ENCODE peak calls at places on chromosomes 12 and 14, in four cellular contexts. One of them, this sample, is unnamed.

GRCh38 chr12:55670213-55670730 is 33.6 kb downstream of the OR10P1 start:
- DNase-seq in PC-9: no peak
- DNase-seq in germinal center: no peak
- DNase-seq in NCI-H748 treated with DMSO at 0.1 percent for 48 hours: no peak
- DNase-seq in this sample: no peak

GRCh38 chr12:127455347-127456265 is 811.4 kb upstream of the TMEM132C start:
- DNase-seq in PC-9: no peak
- DNase-seq in germinal center: no peak
- DNase-seq in NCI-H748 treated with DMSO at 0.1 percent for 48 hours: no peak
- DNase-seq in this sample: no peak

GRCh38 chr12:49869816-49870500 is 27.1 kb upstream of the BCDIN3D start:
- DNase-seq in PC-9: no peak
- DNase-seq in germinal center: no peak
- DNase-seq in NCI-H748 treated with DMSO at 0.1 percent for 48 hours: no peak
- DNase-seq in this sample: peak; percentile 57

GRCh38 chr12:121918679-121919038 is 267 bp downstream of the CFAP251 start:
- DNase-seq in PC-9: no peak
- DNase-seq in germinal center: no peak
- DNase-seq in NCI-H748 treated with DMSO at 0.1 percent for 48 hours: no peak
- DNase-seq in this sample: no peak

GRCh38 chr12:10557329-10557728 is 51.6 kb downstream of the EIF2S3B start:
- DNase-seq in PC-9: no peak
- DNase-seq in germinal center: no peak
- DNase-seq in NCI-H748 treated with DMSO at 0.1 percent for 48 hours: no peak
- DNase-seq in this sample: no peak

GRCh38 chr14:56243110-56243509 is 124.9 kb downstream of the PELI2 start:
- DNase-seq in PC-9: no peak
- DNase-seq in germinal center: no peak
- DNase-seq in NCI-H748 treated with DMSO at 0.1 percent for 48 hours: no peak
- DNase-seq in this sample: no peak

GRCh38 chr14:25431211-25432076 is 381.5 kb upstream of the STXBP6 start:
- DNase-seq in PC-9: no peak
- DNase-seq in germinal center: no peak
- DNase-seq in NCI-H748 treated with DMSO at 0.1 percent for 48 hours: peak; percentile 37
- DNase-seq in this sample: no peak

GRCh38 chr12:106903241-106903950 is 52.3 kb upstream of the TMEM263 start:
- DNase-seq in PC-9: peak; percentile 70
- DNase-seq in germinal center: peak; percentile 85
- DNase-seq in NCI-H748 treated with DMSO at 0.1 percent for 48 hours: peak; percentile 81
- DNase-seq in this sample: peak; percentile 84

GRCh38 chr12:121787063-121787774 is 6.3 kb downstream of the RHOF start:
- DNase-seq in PC-9: no peak
- DNase-seq in germinal center: no peak
- DNase-seq in NCI-H748 treated with DMSO at 0.1 percent for 48 hours: no peak
- DNase-seq in this sample: no peak

GRCh38 chr12:64801381-64801780 is 23.1 kb upstream of the TBC1D30 start:
- DNase-seq in PC-9: no peak
- DNase-seq in germinal center: no peak
- DNase-seq in NCI-H748 treated with DMSO at 0.1 percent for 48 hours: no peak
- DNase-seq in this sample: no peak

GRCh38 chr12:18482601-18483120 is 221.3 kb downstream of the PIK3C2G start:
- DNase-seq in PC-9: no peak
- DNase-seq in germinal center: no peak
- DNase-seq in NCI-H748 treated with DMSO at 0.1 percent for 48 hours: no peak
- DNase-seq in this sample: no peak

GRCh38 chr14:84273181-84273580 is 1256.8 kb upstream of the FLRT2 start:
- DNase-seq in PC-9: no peak
- DNase-seq in germinal center: no peak
- DNase-seq in NCI-H748 treated with DMSO at 0.1 percent for 48 hours: no peak
- DNase-seq in this sample: no peak

GRCh38 chr12:29241821-29242591 is 92.9 kb downstream of the FAR2 start:
- DNase-seq in PC-9: peak; percentile 36
- DNase-seq in germinal center: no peak
- DNase-seq in NCI-H748 treated with DMSO at 0.1 percent for 48 hours: no peak
- DNase-seq in this sample: no peak

GRCh38 chr14:20680843-20681347 is 3.5 kb upstream of the RNASE4 start:
- DNase-seq in PC-9: no peak
- DNase-seq in germinal center: peak; percentile 75
- DNase-seq in NCI-H748 treated with DMSO at 0.1 percent for 48 hours: no peak
- DNase-seq in this sample: no peak

GRCh38 chr14:61147898-61148549 is 133.1 kb downstream of the TMEM30B start:
- DNase-seq in PC-9: peak; percentile 84
- DNase-seq in germinal center: no peak
- DNase-seq in NCI-H748 treated with DMSO at 0.1 percent for 48 hours: no peak
- DNase-seq in this sample: peak; percentile 88

GRCh38 chr14:97266653-97267052 is 469.5 kb downstream of the VRK1 start:
- DNase-seq in PC-9: no peak
- DNase-seq in germinal center: no peak
- DNase-seq in NCI-H748 treated with DMSO at 0.1 percent for 48 hours: no peak
- DNase-seq in this sample: no peak

GRCh38 chr14:77097006-77097688 is 911 bp upstream of the CIPC start:
- DNase-seq in PC-9: no peak
- DNase-seq in germinal center: peak; percentile 33
- DNase-seq in NCI-H748 treated with DMSO at 0.1 percent for 48 hours: no peak
- DNase-seq in this sample: no peak

GRCh38 chr14:68633131-68633991 is 159.5 kb downstream of the ZFP36L1 start:
- DNase-seq in PC-9: no peak
- DNase-seq in germinal center: no peak
- DNase-seq in NCI-H748 treated with DMSO at 0.1 percent for 48 hours: no peak
- DNase-seq in this sample: no peak

GRCh38 chr14:38964630-38965029 is 138.4 kb downstream of the SEC23A start:
- DNase-seq in PC-9: no peak
- DNase-seq in germinal center: no peak
- DNase-seq in NCI-H748 treated with DMSO at 0.1 percent for 48 hours: no peak
- DNase-seq in this sample: no peak

GRCh38 chr14:77458249-77458950 is 507 bp downstream of the AHSA1 start:
- DNase-seq in PC-9: peak; percentile 53
- DNase-seq in germinal center: peak; percentile 47
- DNase-seq in NCI-H748 treated with DMSO at 0.1 percent for 48 hours: peak; percentile 45
- DNase-seq in this sample: no peak

GRCh38 chr14:38143651-38144505 is 63.8 kb upstream of the SSTR1 start:
- DNase-seq in PC-9: no peak
- DNase-seq in germinal center: no peak
- DNase-seq in NCI-H748 treated with DMSO at 0.1 percent for 48 hours: no peak
- DNase-seq in this sample: no peak

GRCh38 chr12:1877169-1877878 is 41.1 kb downstream of the CACNA2D4 start:
- DNase-seq in PC-9: no peak
- DNase-seq in germinal center: no peak
- DNase-seq in NCI-H748 treated with DMSO at 0.1 percent for 48 hours: no peak
- DNase-seq in this sample: no peak

GRCh38 chr12:108594-108993 is 42.0 kb downstream of the IQSEC3 start:
- DNase-seq in PC-9: peak; percentile 33
- DNase-seq in germinal center: no peak
- DNase-seq in NCI-H748 treated with DMSO at 0.1 percent for 48 hours: no peak
- DNase-seq in this sample: peak; percentile 70

GRCh38 chr12:51827925-51828818 is 20.3 kb downstream of the FIGNL2 start:
- DNase-seq in PC-9: peak; percentile 32
- DNase-seq in germinal center: no peak
- DNase-seq in NCI-H748 treated with DMSO at 0.1 percent for 48 hours: no peak
- DNase-seq in this sample: no peak

GRCh38 chr12:98873823-98874222 is 228.7 kb downstream of the APAF1 start:
- DNase-seq in PC-9: no peak
- DNase-seq in germinal center: no peak
- DNase-seq in NCI-H748 treated with DMSO at 0.1 percent for 48 hours: no peak
- DNase-seq in this sample: no peak

GRCh38 chr12:3304436-3305135 is 186.4 kb upstream of the PRMT8 start:
- DNase-seq in PC-9: peak; percentile 77
- DNase-seq in germinal center: no peak
- DNase-seq in NCI-H748 treated with DMSO at 0.1 percent for 48 hours: peak; percentile 73
- DNase-seq in this sample: no peak

GRCh38 chr12:109209082-109209481 is 92.7 kb downstream of the ACACB start:
- DNase-seq in PC-9: no peak
- DNase-seq in germinal center: no peak
- DNase-seq in NCI-H748 treated with DMSO at 0.1 percent for 48 hours: no peak
- DNase-seq in this sample: no peak

GRCh38 chr12:111320233-111321050 is 48.5 kb downstream of the PHETA1 start:
- DNase-seq in PC-9: no peak
- DNase-seq in germinal center: no peak
- DNase-seq in NCI-H748 treated with DMSO at 0.1 percent for 48 hours: no peak
- DNase-seq in this sample: no peak

GRCh38 chr14:79278798-79279644 is 932.3 kb downstream of the DIO2 start:
- DNase-seq in PC-9: peak; percentile 42
- DNase-seq in germinal center: no peak
- DNase-seq in NCI-H748 treated with DMSO at 0.1 percent for 48 hours: peak; percentile 92
- DNase-seq in this sample: peak; percentile 78

GRCh38 chr12:121423682-121424631 is 24.0 kb downstream of the RNF34 start:
- DNase-seq in PC-9: no peak
- DNase-seq in germinal center: no peak
- DNase-seq in NCI-H748 treated with DMSO at 0.1 percent for 48 hours: no peak
- DNase-seq in this sample: no peak

GRCh38 chr12:24778486-24779304 is 170.2 kb downstream of the BCAT1 start:
- DNase-seq in PC-9: no peak
- DNase-seq in germinal center: peak; percentile 26
- DNase-seq in NCI-H748 treated with DMSO at 0.1 percent for 48 hours: peak; percentile 15
- DNase-seq in this sample: no peak

GRCh38 chr12:9867531-9867930 is 1.6 kb downstream of the CLEC2B start:
- DNase-seq in PC-9: no peak
- DNase-seq in germinal center: no peak
- DNase-seq in NCI-H748 treated with DMSO at 0.1 percent for 48 hours: no peak
- DNase-seq in this sample: no peak

GRCh38 chr12:79373896-79374499 is 316.8 kb downstream of the PAWR start:
- DNase-seq in PC-9: peak; percentile 33
- DNase-seq in germinal center: peak; percentile 19
- DNase-seq in NCI-H748 treated with DMSO at 0.1 percent for 48 hours: peak; percentile 41
- DNase-seq in this sample: no peak

GRCh38 chr12:102567031-102567985 is 86.9 kb upstream of the IGF1 start:
- DNase-seq in PC-9: peak; percentile 47
- DNase-seq in germinal center: no peak
- DNase-seq in NCI-H748 treated with DMSO at 0.1 percent for 48 hours: no peak
- DNase-seq in this sample: no peak